ENCODE peak calls at places on chromosomes 7 and 10, in four cellular contexts. B is prostate gland; S is activated CD8-positive, alpha-beta T cell treated with anti-CD3 and anti-CD28 coated beads for 36 hours; I is fibroblast of mammary gland. K is an unnamed sample.
A peak's percentile ranks its signal among the peaks of the same experiment; 100 is the strongest.

GRCh38 chr7:134870781-134871180 is 91.3 kb downstream of the CALD1 start:
- DNase-seq in S (no peak), I (no peak), B (no peak), K (no peak)

GRCh38 chr7:147803625-147804024 is 786.9 kb upstream of the C7orf33 start:
- DNase-seq in B (no peak), S (no peak), I (no peak), K (no peak)

GRCh38 chr10:103284170-103284569 is 7.2 kb downstream of the INA start:
- DNase-seq in B (no peak), S (no peak), I (peak; percentile 75), K (no peak)

GRCh38 chr7:25360471-25360870 is 132.2 kb upstream of the NPVF start:
- DNase-seq in S (no peak), B (peak; percentile 27), I (no peak), K (no peak)

GRCh38 chr7:2702594-2702957 is 14.6 kb downstream of the AMZ1 start:
- DNase-seq in I (no peak), B (no peak), S (no peak), K (no peak)

GRCh38 chr7:2757361-2757903 is 69.4 kb downstream of the AMZ1 start:
- DNase-seq in S (no peak), I (no peak), B (peak; percentile 72), K (no peak)

GRCh38 chr7:45937862-45938261 is 16.8 kb upstream of the IGFBP3 start:
- DNase-seq in S (no peak), I (no peak), B (no peak), K (no peak)

GRCh38 chr7:42238709-42239395 is 1.8 kb upstream of the GLI3 start:
- DNase-seq in I (peak; percentile 87), B (no peak), S (no peak), K (no peak)

GRCh38 chr10:121696854-121697253 is 98.6 kb upstream of the FGFR2 start:
- DNase-seq in S (peak; percentile 50), B (no peak), I (peak; percentile 3), K (peak; percentile 71)

GRCh38 chr10:124403548-124403947 is 15.2 kb downstream of the OAT start:
- DNase-seq in I (peak; percentile 86), S (peak; percentile 48), B (peak; percentile 20), K (no peak)

GRCh38 chr7:78983483-78983882 is 470.0 kb downstream of the MAGI2 start:
- DNase-seq in B (no peak), S (no peak), I (no peak), K (no peak)

GRCh38 chr7:78985509-78985908 is 468.0 kb downstream of the MAGI2 start:
- DNase-seq in B (no peak), S (no peak), I (no peak), K (no peak)
- TF ChIP-seq CTCF in B (no peak), S (no peak), I (no peak), K (no peak)

GRCh38 chr10:113822174-113822573 is 31.7 kb downstream of the DCLRE1A start:
- DNase-seq in I (no peak), S (no peak), B (no peak), K (no peak)

GRCh38 chr10:113825791-113826190 is 28.1 kb downstream of the DCLRE1A start:
- DNase-seq in S (no peak), B (no peak), I (no peak), K (no peak)

GRCh38 chr10:113819989-113820388 is 33.9 kb downstream of the DCLRE1A start:
- DNase-seq in B (no peak), I (no peak), S (no peak), K (no peak)

GRCh38 chr10:113820507-113820906 is 33.4 kb downstream of the DCLRE1A start:
- DNase-seq in B (no peak), S (no peak), I (no peak), K (peak; percentile 49)
- TF ChIP-seq CTCF in B (no peak), S (no peak), I (no peak), K (peak; percentile 22)

GRCh38 chr10:98420786-98421185 is 5.8 kb upstream of the PYROXD2 start:
- DNase-seq in I (no peak), B (no peak), S (no peak), K (peak; percentile 45)

GRCh38 chr10:98425511-98426352 is 10.8 kb upstream of the PYROXD2 start:
- DNase-seq in I (peak; percentile 47), S (peak; percentile 70), B (no peak), K (peak; percentile 57)

GRCh38 chr10:98422182-98422581 is 7.2 kb upstream of the PYROXD2 start:
- DNase-seq in S (no peak), B (no peak), I (no peak), K (no peak)

GRCh38 chr10:98424308-98425254 is 9.6 kb upstream of the PYROXD2 start:
- DNase-seq in S (no peak), B (no peak), I (no peak), K (no peak)

GRCh38 chr10:98423691-98424120 is 8.7 kb upstream of the PYROXD2 start:
- DNase-seq in B (no peak), I (no peak), S (no peak), K (peak; percentile 61)
- TF ChIP-seq CTCF in B (no peak), I (no peak), S (no peak), K (peak; percentile 40)

GRCh38 chr10:31866118-31866670 is 62.4 kb downstream of the ARHGAP12 start:
- DNase-seq in B (no peak), I (no peak), S (no peak), K (no peak)
- TF ChIP-seq CTCF in B (no peak), I (no peak), S (no peak), K (no peak)

DNA sequence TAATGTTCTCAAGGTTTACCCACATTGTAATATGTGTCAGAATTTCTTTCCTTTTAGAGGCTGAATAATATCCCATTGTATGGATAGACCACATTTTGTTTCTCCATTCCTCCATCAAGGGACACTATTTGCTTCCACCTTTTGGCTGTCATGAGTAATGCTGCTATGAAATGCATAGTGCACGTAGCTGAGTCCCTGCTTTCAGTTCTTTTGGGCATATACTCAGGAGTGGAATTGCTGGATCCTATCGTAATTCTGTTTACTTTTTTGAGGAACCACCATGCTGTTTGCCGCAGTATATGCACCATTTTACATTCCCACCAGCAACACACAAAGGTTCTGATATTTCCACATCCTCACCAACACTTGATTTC is 60.0 kb downstream of the PRF1 start:
- DNase-seq in B (no peak), I (no peak), S (no peak), K (no peak)
- TF ChIP-seq CTCF in B (no peak), I (peak; percentile 7), S (no peak), K (peak; percentile 14)

GRCh38 chr7:47757946-47758371 is 176.0 kb upstream of the TNS3 start:
- DNase-seq in B (peak; percentile 64), S (no peak), I (peak; percentile 94), K (no peak)
- TF ChIP-seq CTCF in B (no peak), S (no peak), I (no peak), K (no peak)

DNA sequence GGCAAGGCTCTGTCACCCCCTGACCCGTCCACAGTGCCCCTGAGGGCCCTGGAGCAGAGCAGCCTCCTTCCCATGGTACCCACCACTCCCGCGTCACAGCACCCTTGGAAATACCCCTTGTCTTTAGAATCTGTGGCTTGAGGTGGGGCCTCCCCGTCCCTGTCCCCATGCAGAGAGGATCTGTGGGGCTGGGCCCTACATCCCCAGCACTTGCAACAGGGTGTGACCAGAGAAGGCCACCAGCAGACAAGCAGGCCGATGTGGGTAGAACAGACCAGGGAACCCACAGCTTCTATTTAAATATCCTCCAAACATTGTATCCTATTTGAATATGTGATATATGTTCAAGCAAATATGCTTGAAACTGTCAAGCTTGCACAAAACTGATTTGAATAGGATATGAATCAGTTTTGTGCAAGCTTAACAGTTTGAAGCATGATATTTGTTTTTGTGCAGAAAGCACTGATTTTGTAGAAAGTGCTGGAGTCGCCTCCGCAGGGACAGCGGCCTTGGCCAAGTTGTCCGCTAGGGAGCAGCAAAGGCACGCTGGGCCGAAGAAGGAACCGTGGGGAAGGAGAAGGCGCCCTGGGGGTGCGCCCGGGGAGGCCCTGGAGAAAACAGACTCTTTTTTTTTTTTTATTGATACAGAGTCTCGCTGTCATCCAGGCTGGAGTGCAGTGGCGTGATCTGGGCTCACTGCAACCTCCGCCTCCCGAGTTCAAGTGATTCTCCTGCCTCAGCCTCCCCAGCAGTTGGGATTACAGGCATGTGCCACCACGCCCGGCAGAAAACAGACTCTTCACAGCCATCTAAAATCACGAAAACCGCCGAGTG is 2.2 kb downstream of the CFAP46 start:
- DNase-seq in I (peak; percentile 41), B (no peak), S (peak; percentile 74), K (peak; percentile 85)
- TF ChIP-seq CTCF in I (peak; percentile 64), B (peak; percentile 42), S (peak; percentile 70), K (peak; percentile 77)

GRCh38 chr10:128525936-128526335 is 399.7 kb upstream of the MKI67 start:
- DNase-seq in I (no peak), S (no peak), B (no peak), K (no peak)
- TF ChIP-seq CTCF in I (no peak), S (no peak), B (no peak), K (no peak)